ENCODE peak calls at places on chromosomes 1 and 21, in ten cellular contexts. W is Kasumi-1; T is CD4-positive, CD25-positive, alpha-beta regulatory T cell; X is GM13976; S is putamen; H is MG63; Z is T-helper 17 cell; B is HS-5; M is T-helper 9 cell; Q is lower lobe of right lung. O is an unnamed sample.

GRCh38 chr1:226870026-226870322 is 442 bp upstream of the PSEN2 start:
- DNase-seq in W (no peak), T (no peak), X (no peak), S (no peak), H (no peak), Z (no peak), B (no peak), M (no peak), Q (no peak), O (peak)

GRCh38 chr1:77762072-77762476 is 2.4 kb upstream of the USP33 start:
- DNase-seq in W (no peak), T (no peak), X (no peak), S (no peak), H (peak), Z (no peak), B (peak), M (no peak), Q (no peak), O (no peak)

GRCh38 chr1:243715285-243715684 is 134.8 kb downstream of the AKT3 start:
- DNase-seq in W (no peak), T (no peak), X (no peak), S (no peak), H (no peak), Z (no peak), B (no peak), M (no peak), Q (no peak), O (no peak)

GRCh38 chr21:42892582-42892930 is 553 bp upstream of the NDUFV3 start:
- DNase-seq in W (no peak), T (no peak), X (no peak), S (no peak), H (no peak), Z (no peak), B (no peak), M (no peak), Q (no peak), O (no peak)

GRCh38 chr1:159826436-159827101 is at the start of gene SLAMF8:
- DNase-seq in W (peak), T (no peak), X (peak), S (peak), H (no peak), Z (no peak), B (no peak), M (peak), Q (peak), O (no peak)

GRCh38 chr1:58446368-58446767 is 100.2 kb downstream of the OMA1 start:
- DNase-seq in W (no peak), T (no peak), X (no peak), S (no peak), H (no peak), Z (no peak), B (no peak), M (no peak), Q (no peak), O (no peak)

GRCh38 chr1:76140227-76140626 is 65.7 kb downstream of the ST6GALNAC3 start:
- DNase-seq in W (no peak), T (no peak), X (no peak), S (no peak), H (no peak), Z (no peak), B (no peak), M (no peak), Q (no peak), O (no peak)

GRCh38 chr1:211734791-211735190 is 59.4 kb upstream of the NEK2 start:
- DNase-seq in W (no peak), T (no peak), X (no peak), S (no peak), H (no peak), Z (no peak), B (no peak), M (no peak), Q (peak), O (no peak)

GRCh38 chr1:174112489-174113162 is 46.7 kb upstream of the RABGAP1L start:
- DNase-seq in W (no peak), T (no peak), X (no peak), S (no peak), H (no peak), Z (no peak), B (no peak), M (no peak), Q (no peak), O (no peak)

GRCh38 chr1:21490774-21491482 is 18.3 kb upstream of the ALPL start:
- DNase-seq in W (peak), T (no peak), X (peak), S (no peak), H (peak), Z (no peak), B (peak), M (no peak), Q (no peak), O (no peak)

GRCh38 chr1:27122652-27123051 is 32.3 kb downstream of the SLC9A1 start:
- DNase-seq in W (peak), T (no peak), X (no peak), S (no peak), H (peak), Z (no peak), B (peak), M (no peak), Q (peak), O (no peak)

GRCh38 chr1:211420389-211420788 is 71.6 kb downstream of the RD3 start:
- DNase-seq in W (no peak), T (no peak), X (no peak), S (no peak), H (peak), Z (no peak), B (no peak), M (no peak), Q (no peak), O (no peak)

O was measured in tibial nerve.